ENCODE peak calls at places on chromosomes 7 and 10, in four cellular contexts. R, Y, F and C are unnamed samples.

GRCh38 chr7:152085116-152085515 is 59.6 kb downstream of the GALNT11 start:
- DNase-seq in F (no peak), R (no peak), Y (no peak), C (no peak)

GRCh38 chr7:6026917-6027316 is 4.3 kb upstream of the ANKRD61 start:
- DNase-seq in F (no peak), Y (no peak), R (no peak), C (no peak)

GRCh38 chr10:131198401-131198800 is 113.1 kb downstream of the TCERG1L start:
- DNase-seq in F (no peak), Y (no peak), R (no peak), C (no peak)

GRCh38 chr10:124384142-124384541 is 34.6 kb downstream of the OAT start:
- DNase-seq in F (no peak), Y (no peak), R (no peak), C (no peak)

GRCh38 chr10:4770766-4771553 is 55.0 kb upstream of the AKR1E2 start:
- DNase-seq in F (peak), R (peak), Y (no peak), C (peak)

GRCh38 chr10:25678220-25678619 is 255.8 kb upstream of the MYO3A start:
- DNase-seq in Y (no peak), R (no peak), F (no peak), C (no peak)

GRCh38 chr7:73685311-73685710 is 1.9 kb downstream of the BUD23 start:
- DNase-seq in Y (no peak), F (no peak), R (no peak), C (no peak)

GRCh38 chr10:61042533-61042932 is 98.5 kb upstream of the RHOBTB1 start:
- DNase-seq in R (no peak), F (no peak), Y (no peak), C (no peak)

GRCh38 chr7:55593515-55594318 is 21.4 kb upstream of the VOPP1 start:
- DNase-seq in F (peak), R (no peak), Y (peak), C (peak)

GRCh38 chr7:84837405-84837804 is 349.5 kb downstream of the SEMA3D start:
- DNase-seq in Y (no peak), R (no peak), F (no peak), C (no peak)

GRCh38 chr10:122475581-122475980 is 14.2 kb downstream of the HTRA1 start:
- DNase-seq in R (peak), F (no peak), Y (no peak), C (no peak)

GRCh38 chr10:49549640-49550346 is 10.9 kb upstream of the ERCC6 start:
- DNase-seq in R (no peak), Y (no peak), F (no peak), C (no peak)

GRCh38 chr7:44279286-44279685 is 46.1 kb downstream of the CAMK2B start:
- DNase-seq in R (no peak), F (no peak), Y (no peak), C (no peak)

GRCh38 chr10:36114913-36115312 is 472.8 kb upstream of the FZD8 start:
- DNase-seq in R (no peak), Y (no peak), F (no peak), C (no peak)

GRCh38 chr7:100509213-100509612 is 25.5 kb downstream of the NYAP1 start:
- DNase-seq in Y (no peak), F (no peak), R (peak), C (no peak)

GRCh38 chr10:114311023-114311422 is 72.0 kb downstream of the VWA2 start:
- DNase-seq in F (no peak), R (no peak), Y (no peak), C (no peak)

GRCh38 chr10:125626671-125627070 is 56.3 kb downstream of the TEX36 start:
- DNase-seq in Y (no peak), R (no peak), F (no peak), C (no peak)

GRCh38 chr7:148699772-148700629 is 1.3 kb downstream of the CUL1 start:
- DNase-seq in R (no peak), F (no peak), Y (no peak), C (peak)

GRCh38 chr7:152459724-152460251 is 24.0 kb upstream of the KMT2C start:
- DNase-seq in Y (no peak), F (no peak), R (peak), C (peak)

GRCh38 chr10:66762218-66762729 is 163.6 kb upstream of the LRRTM3 start:
- DNase-seq in R (no peak), Y (no peak), F (no peak), C (no peak)

GRCh38 chr10:112792487-112793196 is 157.4 kb upstream of the TCF7L2 start:
- DNase-seq in R (peak), F (no peak), Y (no peak), C (peak)

GRCh38 chr10:71077143-71077581 is 135.2 kb upstream of the UNC5B start:
- DNase-seq in R (no peak), F (no peak), Y (no peak), C (no peak)

GRCh38 chr7:336810-337566 is 47.0 kb downstream of the FOXL3 start:
- DNase-seq in R (no peak), Y (peak), F (no peak), C (no peak)

GRCh38 chr7:100604078-100604975 is 2.2 kb downstream of the PCOLCE start:
- DNase-seq in R (peak), F (peak), Y (peak), C (no peak)

GRCh38 chr10:1661861-1662260 is 75.5 kb downstream of the ADARB2 start:
- DNase-seq in R (no peak), Y (no peak), F (no peak), C (no peak)

GRCh38 chr7:137904826-137905225 is 58.1 kb upstream of the DGKI start:
- DNase-seq in R (no peak), Y (no peak), F (no peak), C (no peak)

GRCh38 chr10:68550747-68551411 is 9.3 kb upstream of the TET1 start:
- DNase-seq in F (peak), R (peak), Y (peak), C (peak)

GRCh38 chr10:100969175-100970075 is at the start of gene SEMA4G:
- DNase-seq in F (peak), R (no peak), Y (peak), C (peak)

GRCh38 chr7:113370910-113371309 is 252.6 kb upstream of the SMIM30 start:
- DNase-seq in Y (no peak), F (no peak), R (no peak), C (no peak)

GRCh38 chr10:72353963-72354355 is 760 bp downstream of the DNAJB12 start:
- DNase-seq in F (no peak), R (no peak), Y (no peak), C (no peak)

GRCh38 chr7:130893441-130893894 is 159.5 kb upstream of the KLF14 start:
- DNase-seq in Y (no peak), R (peak), F (no peak), C (peak)

GRCh38 chr10:60490013-60490412 is 100.3 kb upstream of the ANK3 start:
- DNase-seq in R (no peak), F (no peak), Y (no peak), C (no peak)

GRCh38 chr10:107163904-107164861 is at the start of gene SORCS1:
- DNase-seq in R (peak), Y (no peak), F (no peak), C (no peak)

GRCh38 chr7:23235688-23236280 is 10.8 kb upstream of the GPNMB start:
- DNase-seq in Y (no peak), R (no peak), F (peak), C (no peak)

GRCh38 chr7:138890467-138890781 is 90.8 kb downstream of the KIAA1549 start:
- DNase-seq in F (no peak), R (no peak), Y (no peak), C (no peak)

GRCh38 chr7:44914992-44915607 is 29.8 kb upstream of the PURB start:
- DNase-seq in F (no peak), R (peak), Y (peak), C (peak)

GRCh38 chr7:40760997-40761396 is 626.2 kb downstream of the SUGCT start:
- DNase-seq in R (peak), Y (no peak), F (no peak), C (peak)